ENCODE peak calls at places on chromosomes 6 and 20, in nine cellular contexts. One of them, this sample, is unnamed.

GRCh38 chr6:21594427-21595264 is 1.1 kb downstream of the SOX4 start:
- DNase-seq in activated T-cell treated with anti-CD3 and anti-CD28 coated beads for 1 hour: peak; percentile 6
- DNase-seq in EH: peak; percentile 75
- DNase-seq in smooth muscle cell of the brain vasculature: no peak
- DNase-seq in Peyer's patch: peak; percentile 23
- DNase-seq in T-helper 9 cell: no peak
- DNase-seq in stimulated activated CD8-positive, alpha-beta memory T cell treated with anti-CD3 and anti-CD28 coated beads, Interleukin-7, amount 100 ng/mL, for 4 hours: peak; percentile 25
- DNase-seq in substantia nigra: peak; percentile 48
- DNase-seq in fibroblast of the conjunctiva: no peak
- DNase-seq in this sample: peak; percentile 63

GRCh38 chr20:34111057-34111711 is 859 bp downstream of the EIF2S2 start:
- DNase-seq in substantia nigra: no peak
- DNase-seq in Peyer's patch: no peak
- DNase-seq in stimulated activated CD8-positive, alpha-beta memory T cell treated with anti-CD3 and anti-CD28 coated beads, Interleukin-7, amount 100 ng/mL, for 4 hours: no peak
- DNase-seq in EH: peak; percentile 80
- DNase-seq in T-helper 9 cell: no peak
- DNase-seq in activated T-cell treated with anti-CD3 and anti-CD28 coated beads for 1 hour: peak; percentile 4
- DNase-seq in fibroblast of the conjunctiva: no peak
- DNase-seq in smooth muscle cell of the brain vasculature: no peak
- DNase-seq in this sample: peak; percentile 71

GRCh38 chr6:56719310-56719709 is 76.6 kb upstream of the DST start:
- DNase-seq in substantia nigra: no peak
- DNase-seq in activated T-cell treated with anti-CD3 and anti-CD28 coated beads for 1 hour: no peak
- DNase-seq in stimulated activated CD8-positive, alpha-beta memory T cell treated with anti-CD3 and anti-CD28 coated beads, Interleukin-7, amount 100 ng/mL, for 4 hours: no peak
- DNase-seq in EH: peak; percentile 24
- DNase-seq in Peyer's patch: no peak
- DNase-seq in T-helper 9 cell: no peak
- DNase-seq in smooth muscle cell of the brain vasculature: no peak
- DNase-seq in fibroblast of the conjunctiva: no peak
- DNase-seq in this sample: no peak

GRCh38 chr6:149863596-149863845 is 638 bp downstream of the LRP11 start:
- DNase-seq in smooth muscle cell of the brain vasculature: no peak
- DNase-seq in activated T-cell treated with anti-CD3 and anti-CD28 coated beads for 1 hour: no peak
- DNase-seq in EH: no peak
- DNase-seq in Peyer's patch: no peak
- DNase-seq in stimulated activated CD8-positive, alpha-beta memory T cell treated with anti-CD3 and anti-CD28 coated beads, Interleukin-7, amount 100 ng/mL, for 4 hours: no peak
- DNase-seq in substantia nigra: no peak
- DNase-seq in T-helper 9 cell: no peak
- DNase-seq in fibroblast of the conjunctiva: no peak
- DNase-seq in this sample: no peak

GRCh38 chr20:20393207-20393606 is 25.3 kb downstream of the INSM1 start:
- DNase-seq in stimulated activated CD8-positive, alpha-beta memory T cell treated with anti-CD3 and anti-CD28 coated beads, Interleukin-7, amount 100 ng/mL, for 4 hours: no peak
- DNase-seq in T-helper 9 cell: no peak
- DNase-seq in Peyer's patch: no peak
- DNase-seq in activated T-cell treated with anti-CD3 and anti-CD28 coated beads for 1 hour: no peak
- DNase-seq in EH: peak; percentile 73
- DNase-seq in substantia nigra: no peak
- DNase-seq in smooth muscle cell of the brain vasculature: no peak
- DNase-seq in fibroblast of the conjunctiva: no peak
- DNase-seq in this sample: peak; percentile 89

GRCh38 chr20:33862709-33863403 is 51.7 kb downstream of the CHMP4B start:
- DNase-seq in stimulated activated CD8-positive, alpha-beta memory T cell treated with anti-CD3 and anti-CD28 coated beads, Interleukin-7, amount 100 ng/mL, for 4 hours: peak; percentile 21
- DNase-seq in activated T-cell treated with anti-CD3 and anti-CD28 coated beads for 1 hour: peak; percentile 44
- DNase-seq in smooth muscle cell of the brain vasculature: peak; percentile 50
- DNase-seq in EH: peak; percentile 83
- DNase-seq in fibroblast of the conjunctiva: peak; percentile 43
- DNase-seq in Peyer's patch: peak; percentile 50
- DNase-seq in T-helper 9 cell: peak; percentile 36
- DNase-seq in substantia nigra: no peak
- DNase-seq in this sample: peak; percentile 78

GRCh38 chr6:583639-584038 is 73.3 kb downstream of the HUS1B start:
- DNase-seq in smooth muscle cell of the brain vasculature: no peak
- DNase-seq in Peyer's patch: no peak
- DNase-seq in fibroblast of the conjunctiva: no peak
- DNase-seq in stimulated activated CD8-positive, alpha-beta memory T cell treated with anti-CD3 and anti-CD28 coated beads, Interleukin-7, amount 100 ng/mL, for 4 hours: no peak
- DNase-seq in activated T-cell treated with anti-CD3 and anti-CD28 coated beads for 1 hour: no peak
- DNase-seq in EH: no peak
- DNase-seq in T-helper 9 cell: no peak
- DNase-seq in substantia nigra: no peak
- DNase-seq in this sample: no peak

GRCh38 chr6:48611332-48611731 is 500.3 kb upstream of the PTCHD4 start:
- DNase-seq in EH: peak; percentile 33
- DNase-seq in T-helper 9 cell: no peak
- DNase-seq in Peyer's patch: no peak
- DNase-seq in stimulated activated CD8-positive, alpha-beta memory T cell treated with anti-CD3 and anti-CD28 coated beads, Interleukin-7, amount 100 ng/mL, for 4 hours: no peak
- DNase-seq in fibroblast of the conjunctiva: peak; percentile 60
- DNase-seq in substantia nigra: no peak
- DNase-seq in smooth muscle cell of the brain vasculature: no peak
- DNase-seq in activated T-cell treated with anti-CD3 and anti-CD28 coated beads for 1 hour: no peak
- DNase-seq in this sample: peak; percentile 46

GRCh38 chr20:32470025-32470861 is 112.1 kb downstream of the ASXL1 start:
- DNase-seq in fibroblast of the conjunctiva: peak; percentile 34
- DNase-seq in Peyer's patch: no peak
- DNase-seq in substantia nigra: no peak
- DNase-seq in EH: peak; percentile 78
- DNase-seq in stimulated activated CD8-positive, alpha-beta memory T cell treated with anti-CD3 and anti-CD28 coated beads, Interleukin-7, amount 100 ng/mL, for 4 hours: no peak
- DNase-seq in T-helper 9 cell: no peak
- DNase-seq in activated T-cell treated with anti-CD3 and anti-CD28 coated beads for 1 hour: no peak
- DNase-seq in smooth muscle cell of the brain vasculature: no peak
- DNase-seq in this sample: peak; percentile 70

GRCh38 chr20:51533291-51534172 is 9.0 kb downstream of the NFATC2 start:
- DNase-seq in stimulated activated CD8-positive, alpha-beta memory T cell treated with anti-CD3 and anti-CD28 coated beads, Interleukin-7, amount 100 ng/mL, for 4 hours: peak; percentile 32
- DNase-seq in Peyer's patch: no peak
- DNase-seq in EH: peak; percentile 92
- DNase-seq in substantia nigra: no peak
- DNase-seq in smooth muscle cell of the brain vasculature: no peak
- DNase-seq in activated T-cell treated with anti-CD3 and anti-CD28 coated beads for 1 hour: no peak
- DNase-seq in T-helper 9 cell: no peak
- DNase-seq in fibroblast of the conjunctiva: no peak
- DNase-seq in this sample: peak; percentile 69

GRCh38 chr6:144635051-144635450 is 349.9 kb downstream of the UTRN start:
- DNase-seq in smooth muscle cell of the brain vasculature: no peak
- DNase-seq in stimulated activated CD8-positive, alpha-beta memory T cell treated with anti-CD3 and anti-CD28 coated beads, Interleukin-7, amount 100 ng/mL, for 4 hours: no peak
- DNase-seq in substantia nigra: no peak
- DNase-seq in fibroblast of the conjunctiva: no peak
- DNase-seq in EH: no peak
- DNase-seq in T-helper 9 cell: no peak
- DNase-seq in Peyer's patch: no peak
- DNase-seq in activated T-cell treated with anti-CD3 and anti-CD28 coated beads for 1 hour: no peak
- DNase-seq in this sample: no peak

GRCh38 chr6:134347916-134348805 is 30.2 kb upstream of the SGK1 start:
- DNase-seq in EH: peak; percentile 98
- DNase-seq in activated T-cell treated with anti-CD3 and anti-CD28 coated beads for 1 hour: no peak
- DNase-seq in T-helper 9 cell: no peak
- DNase-seq in fibroblast of the conjunctiva: peak; percentile 86
- DNase-seq in Peyer's patch: no peak
- DNase-seq in substantia nigra: no peak
- DNase-seq in stimulated activated CD8-positive, alpha-beta memory T cell treated with anti-CD3 and anti-CD28 coated beads, Interleukin-7, amount 100 ng/mL, for 4 hours: no peak
- DNase-seq in smooth muscle cell of the brain vasculature: peak; percentile 96
- DNase-seq in this sample: peak; percentile 96

GRCh38 chr6:122749451-122750050 is 30.0 kb upstream of the FABP7 start:
- DNase-seq in stimulated activated CD8-positive, alpha-beta memory T cell treated with anti-CD3 and anti-CD28 coated beads, Interleukin-7, amount 100 ng/mL, for 4 hours: no peak
- DNase-seq in substantia nigra: no peak
- DNase-seq in T-helper 9 cell: no peak
- DNase-seq in Peyer's patch: no peak
- DNase-seq in smooth muscle cell of the brain vasculature: no peak
- DNase-seq in fibroblast of the conjunctiva: no peak
- DNase-seq in activated T-cell treated with anti-CD3 and anti-CD28 coated beads for 1 hour: no peak
- DNase-seq in EH: peak; percentile 0
- DNase-seq in this sample: no peak

GRCh38 chr6:31010393-31011060 is at the start of gene MUC22:
- DNase-seq in EH: peak; percentile 73
- DNase-seq in stimulated activated CD8-positive, alpha-beta memory T cell treated with anti-CD3 and anti-CD28 coated beads, Interleukin-7, amount 100 ng/mL, for 4 hours: no peak
- DNase-seq in activated T-cell treated with anti-CD3 and anti-CD28 coated beads for 1 hour: no peak
- DNase-seq in smooth muscle cell of the brain vasculature: no peak
- DNase-seq in substantia nigra: no peak
- DNase-seq in T-helper 9 cell: no peak
- DNase-seq in Peyer's patch: no peak
- DNase-seq in fibroblast of the conjunctiva: peak; percentile 6
- DNase-seq in this sample: peak; percentile 84

GRCh38 chr6:149387787-149388512 is 12.1 kb upstream of the SUMO4 start:
- DNase-seq in substantia nigra: no peak
- DNase-seq in Peyer's patch: no peak
- DNase-seq in stimulated activated CD8-positive, alpha-beta memory T cell treated with anti-CD3 and anti-CD28 coated beads, Interleukin-7, amount 100 ng/mL, for 4 hours: no peak
- DNase-seq in T-helper 9 cell: no peak
- DNase-seq in activated T-cell treated with anti-CD3 and anti-CD28 coated beads for 1 hour: no peak
- DNase-seq in smooth muscle cell of the brain vasculature: no peak
- DNase-seq in EH: no peak
- DNase-seq in fibroblast of the conjunctiva: peak; percentile 4
- DNase-seq in this sample: no peak

GRCh38 chr20:17808357-17808756 is 108.6 kb downstream of the BANF2 start:
- DNase-seq in Peyer's patch: no peak
- DNase-seq in fibroblast of the conjunctiva: peak; percentile 75
- DNase-seq in activated T-cell treated with anti-CD3 and anti-CD28 coated beads for 1 hour: no peak
- DNase-seq in T-helper 9 cell: no peak
- DNase-seq in substantia nigra: no peak
- DNase-seq in stimulated activated CD8-positive, alpha-beta memory T cell treated with anti-CD3 and anti-CD28 coated beads, Interleukin-7, amount 100 ng/mL, for 4 hours: no peak
- DNase-seq in smooth muscle cell of the brain vasculature: peak; percentile 57
- DNase-seq in EH: peak; percentile 73
- DNase-seq in this sample: peak; percentile 48

GRCh38 chr6:127031511-127031910 is 87.0 kb upstream of the RSPO3 start:
- DNase-seq in smooth muscle cell of the brain vasculature: no peak
- DNase-seq in substantia nigra: no peak
- DNase-seq in stimulated activated CD8-positive, alpha-beta memory T cell treated with anti-CD3 and anti-CD28 coated beads, Interleukin-7, amount 100 ng/mL, for 4 hours: no peak
- DNase-seq in T-helper 9 cell: no peak
- DNase-seq in EH: no peak
- DNase-seq in Peyer's patch: no peak
- DNase-seq in activated T-cell treated with anti-CD3 and anti-CD28 coated beads for 1 hour: no peak
- DNase-seq in fibroblast of the conjunctiva: peak; percentile 20
- DNase-seq in this sample: no peak

GRCh38 chr6:163120223-163120622 is 294.3 kb upstream of the QKI start:
- DNase-seq in fibroblast of the conjunctiva: no peak
- DNase-seq in activated T-cell treated with anti-CD3 and anti-CD28 coated beads for 1 hour: no peak
- DNase-seq in smooth muscle cell of the brain vasculature: no peak
- DNase-seq in substantia nigra: no peak
- DNase-seq in stimulated activated CD8-positive, alpha-beta memory T cell treated with anti-CD3 and anti-CD28 coated beads, Interleukin-7, amount 100 ng/mL, for 4 hours: no peak
- DNase-seq in Peyer's patch: no peak
- DNase-seq in T-helper 9 cell: no peak
- DNase-seq in EH: no peak
- DNase-seq in this sample: no peak